ENCODE peak calls at places on chromosomes 3 and 15, in four cellular contexts. One of them, this sample, is unnamed.

GRCh38 chr15:71290002-71290401 is 174.7 kb downstream of the THSD4 start:
- DNase-seq in foreskin fibroblast: no peak
- DNase-seq in GM23338: no peak
- DNase-seq in CD8-positive, alpha-beta T cell: no peak
- DNase-seq in this sample: no peak

GRCh38 chr15:60790641-60791040 is 311.7 kb upstream of the ICE2 start:
- DNase-seq in foreskin fibroblast: no peak
- DNase-seq in GM23338: no peak
- DNase-seq in CD8-positive, alpha-beta T cell: no peak
- DNase-seq in this sample: no peak

GRCh38 chr15:67850995-67851535 is 11.2 kb upstream of the RNU6-1 start:
- DNase-seq in foreskin fibroblast: peak; percentile 40
- DNase-seq in GM23338: no peak
- DNase-seq in CD8-positive, alpha-beta T cell: no peak
- DNase-seq in this sample: no peak

GRCh38 chr15:89680282-89680873 is 1.2 kb upstream of the PLIN1 start:
- DNase-seq in foreskin fibroblast: peak; percentile 91
- DNase-seq in GM23338: no peak
- DNase-seq in CD8-positive, alpha-beta T cell: no peak
- DNase-seq in this sample: peak; percentile 49

GRCh38 chr3:39750677-39751076 is 58.7 kb upstream of the MYRIP start:
- DNase-seq in foreskin fibroblast: no peak
- DNase-seq in GM23338: peak; percentile 1
- DNase-seq in CD8-positive, alpha-beta T cell: no peak
- DNase-seq in this sample: no peak

GRCh38 chr3:126782554-126782953 is 78.5 kb downstream of the CHCHD6 start:
- DNase-seq in foreskin fibroblast: peak; percentile 95
- DNase-seq in GM23338: peak; percentile 19
- DNase-seq in CD8-positive, alpha-beta T cell: no peak
- DNase-seq in this sample: peak; percentile 82

GRCh38 chr3:13039286-13039896 is 33.8 kb downstream of the IQSEC1 start:
- DNase-seq in foreskin fibroblast: no peak
- DNase-seq in GM23338: no peak
- DNase-seq in CD8-positive, alpha-beta T cell: no peak
- DNase-seq in this sample: no peak

GRCh38 chr3:66115858-66116654 is 77.3 kb upstream of the MAGI1 start:
- DNase-seq in foreskin fibroblast: peak; percentile 96
- DNase-seq in GM23338: peak; percentile 83
- DNase-seq in CD8-positive, alpha-beta T cell: no peak
- DNase-seq in this sample: peak; percentile 95

GRCh38 chr3:171753025-171753472 is 57.2 kb downstream of the PLD1 start:
- DNase-seq in foreskin fibroblast: peak; percentile 15
- DNase-seq in GM23338: no peak
- DNase-seq in CD8-positive, alpha-beta T cell: no peak
- DNase-seq in this sample: no peak

GRCh38 chr3:181176610-181177009 is 187.1 kb upstream of the DNAJC19 start:
- DNase-seq in foreskin fibroblast: peak; percentile 4
- DNase-seq in GM23338: peak; percentile 70
- DNase-seq in CD8-positive, alpha-beta T cell: no peak
- DNase-seq in this sample: peak; percentile 2

GRCh38 chr3:194307849-194308248 is 43.3 kb downstream of the CPN2 start:
- DNase-seq in foreskin fibroblast: no peak
- DNase-seq in GM23338: no peak
- DNase-seq in CD8-positive, alpha-beta T cell: no peak
- DNase-seq in this sample: no peak

GRCh38 chr3:63824309-63824708 is 5.2 kb downstream of the C3orf49 start:
- DNase-seq in foreskin fibroblast: peak; percentile 81
- DNase-seq in GM23338: no peak
- DNase-seq in CD8-positive, alpha-beta T cell: no peak
- DNase-seq in this sample: no peak

GRCh38 chr15:76336254-76337046 is at the start of gene ISL2:
- DNase-seq in foreskin fibroblast: peak; percentile 100
- DNase-seq in GM23338: peak; percentile 97
- DNase-seq in CD8-positive, alpha-beta T cell: no peak
- DNase-seq in this sample: no peak

GRCh38 chr3:10330319-10330718 is 9.4 kb upstream of the SEC13 start:
- DNase-seq in foreskin fibroblast: no peak
- DNase-seq in GM23338: no peak
- DNase-seq in CD8-positive, alpha-beta T cell: no peak
- DNase-seq in this sample: no peak

GRCh38 chr15:75455982-75456531 is 4.6 kb upstream of the SIN3A start:
- DNase-seq in foreskin fibroblast: peak; percentile 68
- DNase-seq in GM23338: peak; percentile 71
- DNase-seq in CD8-positive, alpha-beta T cell: peak; percentile 44
- DNase-seq in this sample: no peak

GRCh38 chr3:98521897-98522537 is 685 bp downstream of the CLDND1 start:
- DNase-seq in foreskin fibroblast: peak; percentile 77
- DNase-seq in GM23338: peak; percentile 60
- DNase-seq in CD8-positive, alpha-beta T cell: peak; percentile 26
- DNase-seq in this sample: no peak

GRCh38 chr3:128392021-128392420 is 74.7 kb downstream of the DNAJB8 start:
- DNase-seq in foreskin fibroblast: no peak
- DNase-seq in GM23338: no peak
- DNase-seq in CD8-positive, alpha-beta T cell: no peak
- DNase-seq in this sample: no peak

GRCh38 chr3:94159062-94159726 is 96.3 kb downstream of the NSUN3 start:
- DNase-seq in foreskin fibroblast: peak; percentile 2
- DNase-seq in GM23338: no peak
- DNase-seq in CD8-positive, alpha-beta T cell: no peak
- DNase-seq in this sample: no peak

GRCh38 chr3:143428351-143428750 is 308.8 kb downstream of the CHST2 start:
- DNase-seq in foreskin fibroblast: no peak
- DNase-seq in GM23338: no peak
- DNase-seq in CD8-positive, alpha-beta T cell: no peak
- DNase-seq in this sample: no peak

GRCh38 chr3:12638105-12638504 is 25.8 kb downstream of the RAF1 start:
- DNase-seq in foreskin fibroblast: peak; percentile 68
- DNase-seq in GM23338: no peak
- DNase-seq in CD8-positive, alpha-beta T cell: no peak
- DNase-seq in this sample: no peak

GRCh38 chr15:25810631-25811077 is 52.5 kb downstream of the ATP10A start:
- DNase-seq in foreskin fibroblast: no peak
- DNase-seq in GM23338: peak; percentile 70
- DNase-seq in CD8-positive, alpha-beta T cell: no peak
- DNase-seq in this sample: no peak

GRCh38 chr3:34882764-34883163 is 756.6 kb upstream of the ARPP21 start:
- DNase-seq in foreskin fibroblast: no peak
- DNase-seq in GM23338: peak; percentile 27
- DNase-seq in CD8-positive, alpha-beta T cell: no peak
- DNase-seq in this sample: no peak

GRCh38 chr3:182438398-182438797 is 354.9 kb upstream of the ATP11B start:
- DNase-seq in foreskin fibroblast: no peak
- DNase-seq in GM23338: no peak
- DNase-seq in CD8-positive, alpha-beta T cell: no peak
- DNase-seq in this sample: no peak

GRCh38 chr3:189071452-189071851 is 100.3 kb upstream of the TPRG1 start:
- DNase-seq in foreskin fibroblast: peak; percentile 14
- DNase-seq in GM23338: no peak
- DNase-seq in CD8-positive, alpha-beta T cell: no peak
- DNase-seq in this sample: no peak

GRCh38 chr15:99963096-99963825 is 230.0 kb upstream of the LYSMD4 start:
- DNase-seq in foreskin fibroblast: peak; percentile 12
- DNase-seq in GM23338: no peak
- DNase-seq in CD8-positive, alpha-beta T cell: no peak
- DNase-seq in this sample: peak; percentile 40

GRCh38 chr3:152060701-152061100 is 187.3 kb downstream of the SUCNR1 start:
- DNase-seq in foreskin fibroblast: peak; percentile 21
- DNase-seq in GM23338: peak; percentile 10
- DNase-seq in CD8-positive, alpha-beta T cell: no peak
- DNase-seq in this sample: no peak

GRCh38 chr15:88256261-88257230 is at the start of gene NTRK3:
- DNase-seq in foreskin fibroblast: peak; percentile 36
- DNase-seq in GM23338: peak; percentile 78
- DNase-seq in CD8-positive, alpha-beta T cell: no peak
- DNase-seq in this sample: no peak

GRCh38 chr15:90686435-90687218 is 30.5 kb upstream of the BLM start:
- DNase-seq in foreskin fibroblast: no peak
- DNase-seq in GM23338: no peak
- DNase-seq in CD8-positive, alpha-beta T cell: no peak
- DNase-seq in this sample: no peak

GRCh38 chr15:63503739-63504246 is 600 bp upstream of the USP3 start:
- DNase-seq in foreskin fibroblast: peak; percentile 89
- DNase-seq in GM23338: peak; percentile 86
- DNase-seq in CD8-positive, alpha-beta T cell: peak; percentile 74
- DNase-seq in this sample: peak; percentile 71

GRCh38 chr15:26449296-26449695 is 323.6 kb downstream of the GABRB3 start:
- DNase-seq in foreskin fibroblast: no peak
- DNase-seq in GM23338: peak; percentile 77
- DNase-seq in CD8-positive, alpha-beta T cell: no peak
- DNase-seq in this sample: no peak

GRCh38 chr3:11757441-11757875 is 89.2 kb downstream of the TAMM41 start:
- DNase-seq in foreskin fibroblast: peak; percentile 72
- DNase-seq in GM23338: no peak
- DNase-seq in CD8-positive, alpha-beta T cell: no peak
- DNase-seq in this sample: no peak

GRCh38 chr3:40387001-40387894 is at the start of gene ENTPD3:
- DNase-seq in foreskin fibroblast: peak; percentile 42
- DNase-seq in GM23338: peak; percentile 87
- DNase-seq in CD8-positive, alpha-beta T cell: peak; percentile 7
- DNase-seq in this sample: no peak

GRCh38 chr15:97893988-97894387 is 66.5 kb upstream of the ARRDC4 start:
- DNase-seq in foreskin fibroblast: no peak
- DNase-seq in GM23338: no peak
- DNase-seq in CD8-positive, alpha-beta T cell: no peak
- DNase-seq in this sample: no peak

GRCh38 chr3:188262913-188263683 is 109.1 kb downstream of the LPP start:
- DNase-seq in foreskin fibroblast: peak; percentile 91
- DNase-seq in GM23338: no peak
- DNase-seq in CD8-positive, alpha-beta T cell: no peak
- DNase-seq in this sample: no peak

GRCh38 chr15:61633951-61634350 is 404.8 kb upstream of the RORA start:
- DNase-seq in foreskin fibroblast: no peak
- DNase-seq in GM23338: no peak
- DNase-seq in CD8-positive, alpha-beta T cell: no peak
- DNase-seq in this sample: no peak

GRCh38 chr3:182370949-182371348 is 422.4 kb upstream of the ATP11B start:
- DNase-seq in foreskin fibroblast: no peak
- DNase-seq in GM23338: no peak
- DNase-seq in CD8-positive, alpha-beta T cell: no peak
- DNase-seq in this sample: no peak

GRCh38 chr3:284316-284715 is 87.8 kb downstream of the CHL1 start:
- DNase-seq in foreskin fibroblast: no peak
- DNase-seq in GM23338: no peak
- DNase-seq in CD8-positive, alpha-beta T cell: no peak
- DNase-seq in this sample: no peak

GRCh38 chr3:32421991-32422859 is 30.6 kb downstream of the CMTM7 start:
- DNase-seq in foreskin fibroblast: peak; percentile 96
- DNase-seq in GM23338: no peak
- DNase-seq in CD8-positive, alpha-beta T cell: no peak
- DNase-seq in this sample: peak; percentile 88

GRCh38 chr15:65533057-65533752 is 2.9 kb downstream of the HACD3 start:
- DNase-seq in foreskin fibroblast: no peak
- DNase-seq in GM23338: no peak
- DNase-seq in CD8-positive, alpha-beta T cell: no peak
- DNase-seq in this sample: no peak
- H3K4me3 ChIP-seq in foreskin fibroblast: no peak overlapping the region
- H3K4me3 ChIP-seq in GM23338: peak overlapping the region; percentile 90
- H3K4me3 ChIP-seq in CD8-positive, alpha-beta T cell: no peak overlapping the region
- H3K4me3 ChIP-seq in this sample: no peak overlapping the region

GRCh38 chr15:45662375-45662774 is 27.5 kb downstream of the SQOR start:
- DNase-seq in foreskin fibroblast: no peak
- DNase-seq in GM23338: peak; percentile 71
- DNase-seq in CD8-positive, alpha-beta T cell: no peak
- DNase-seq in this sample: no peak

GRCh38 chr15:45664451-45664850 is 29.6 kb downstream of the SQOR start:
- DNase-seq in foreskin fibroblast: peak; percentile 65
- DNase-seq in GM23338: no peak
- DNase-seq in CD8-positive, alpha-beta T cell: no peak
- DNase-seq in this sample: no peak

GRCh38 chr15:45657769-45658545 is 23.1 kb downstream of the SQOR start:
- DNase-seq in foreskin fibroblast: no peak
- DNase-seq in GM23338: no peak
- DNase-seq in CD8-positive, alpha-beta T cell: no peak
- DNase-seq in this sample: no peak

GRCh38 chr15:45665261-45665660 is 30.4 kb downstream of the SQOR start:
- DNase-seq in foreskin fibroblast: no peak
- DNase-seq in GM23338: no peak
- DNase-seq in CD8-positive, alpha-beta T cell: no peak
- DNase-seq in this sample: no peak

GRCh38 chr15:45660231-45660979 is 25.6 kb downstream of the SQOR start:
- DNase-seq in foreskin fibroblast: peak; percentile 79
- DNase-seq in GM23338: peak; percentile 36
- DNase-seq in CD8-positive, alpha-beta T cell: no peak
- DNase-seq in this sample: no peak
- TF ChIP-seq CTCF in foreskin fibroblast: no peak
- TF ChIP-seq CTCF in GM23338: peak; percentile 30
- TF ChIP-seq CTCF in CD8-positive, alpha-beta T cell: no peak
- TF ChIP-seq CTCF in this sample: peak; percentile 15

GRCh38 chr15:101490408-101490891 is 943 bp upstream of the PCSK6 start:
- DNase-seq in foreskin fibroblast: no peak
- DNase-seq in GM23338: no peak
- DNase-seq in CD8-positive, alpha-beta T cell: no peak
- DNase-seq in this sample: no peak

GRCh38 chr15:101490922-101491738 is 1.6 kb upstream of the PCSK6 start:
- DNase-seq in foreskin fibroblast: no peak
- DNase-seq in GM23338: no peak
- DNase-seq in CD8-positive, alpha-beta T cell: no peak
- DNase-seq in this sample: no peak

GRCh38 chr15:101488300-101489164 is 975 bp downstream of the PCSK6 start:
- DNase-seq in foreskin fibroblast: no peak
- DNase-seq in GM23338: peak; percentile 44
- DNase-seq in CD8-positive, alpha-beta T cell: no peak
- DNase-seq in this sample: no peak

GRCh38 chr15:101489633-101490407 is at the start of gene PCSK6:
- DNase-seq in foreskin fibroblast: peak; percentile 41
- DNase-seq in GM23338: peak; percentile 65
- DNase-seq in CD8-positive, alpha-beta T cell: no peak
- DNase-seq in this sample: no peak

DNA sequence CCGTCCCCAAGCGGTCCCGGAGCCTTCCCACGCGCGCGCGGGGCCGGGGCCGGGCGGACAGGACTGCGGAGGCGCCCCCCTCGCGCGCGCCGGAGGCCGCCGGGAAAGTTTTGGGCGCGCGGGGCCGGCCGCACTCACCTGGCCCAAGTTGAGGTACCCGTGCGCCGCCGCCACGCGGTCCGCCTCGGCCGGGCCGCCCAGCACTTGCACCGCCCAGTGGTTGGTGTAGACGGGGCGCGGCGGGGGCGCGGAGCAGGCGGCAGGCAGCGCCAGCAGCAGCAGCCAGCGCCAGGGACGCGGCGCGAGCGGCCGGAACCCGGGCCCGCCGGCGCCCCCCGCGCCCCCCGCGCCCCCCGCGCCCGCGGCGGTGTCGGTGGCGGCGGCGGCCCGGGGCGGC is 273 bp downstream of the PCSK6 start:
- DNase-seq in foreskin fibroblast: peak; percentile 26
- DNase-seq in GM23338: peak; percentile 78
- DNase-seq in CD8-positive, alpha-beta T cell: no peak
- DNase-seq in this sample: no peak
- H3K4me3 ChIP-seq in foreskin fibroblast: no peak overlapping the region
- H3K4me3 ChIP-seq in GM23338: no peak overlapping the region
- H3K4me3 ChIP-seq in CD8-positive, alpha-beta T cell: no peak overlapping the region
- H3K4me3 ChIP-seq in this sample: no peak overlapping the region

GRCh38 chr15:53808058-53808703 is 48.7 kb upstream of the WDR72 start:
- DNase-seq in foreskin fibroblast: peak; percentile 1
- DNase-seq in GM23338: peak; percentile 36
- DNase-seq in CD8-positive, alpha-beta T cell: no peak
- DNase-seq in this sample: no peak
- TF ChIP-seq CTCF in foreskin fibroblast: peak; percentile 32
- TF ChIP-seq CTCF in GM23338: no peak
- TF ChIP-seq CTCF in CD8-positive, alpha-beta T cell: peak; percentile 33
- TF ChIP-seq CTCF in this sample: peak; percentile 66

GRCh38 chr15:56929933-56930332 is 11.5 kb downstream of the TCF12 start:
- DNase-seq in foreskin fibroblast: no peak
- DNase-seq in GM23338: no peak
- DNase-seq in CD8-positive, alpha-beta T cell: no peak
- DNase-seq in this sample: no peak
- H3K4me3 ChIP-seq in foreskin fibroblast: no peak overlapping the region
- H3K4me3 ChIP-seq in GM23338: no peak overlapping the region
- H3K4me3 ChIP-seq in CD8-positive, alpha-beta T cell: no peak overlapping the region
- H3K4me3 ChIP-seq in this sample: no peak overlapping the region